ENCODE peak calls at places on chromosomes 16 and 17, in five cellular contexts. P is HepG2, T is GM12878, Q is K562, I is H1. R is an unnamed sample.

GRCh38 chr16:47817048-47817447 is 338.7 kb downstream of the ABCC12 start:
- DNase-seq in Q (no peak), T (no peak), P (no peak), I (no peak), R (no peak)

GRCh38 chr16:64077242-64077641 is 1044.6 kb downstream of the CDH11 start:
- DNase-seq in Q (no peak), P (no peak), I (no peak), T (no peak), R (no peak)

GRCh38 chr16:50802000-50802399 is 60.1 kb downstream of the CYLD start:
- DNase-seq in Q (no peak), P (no peak), T (no peak), I (no peak), R (no peak)

GRCh38 chr17:29784661-29785060 is 145.4 kb downstream of the SSH2 start:
- DNase-seq in Q (no peak), T (no peak), P (no peak), I (no peak), R (peak)

GRCh38 chr16:4376126-4376819 is 4.6 kb downstream of the VASN start:
- DNase-seq in Q (no peak), T (no peak), P (no peak), I (no peak), R (no peak)

GRCh38 chr16:8892101-8892575 is 10.0 kb downstream of the LITAFD start:
- DNase-seq in P (no peak), I (no peak), Q (no peak), T (peak), R (no peak)

GRCh38 chr17:35973333-35974260 is 7.7 kb downstream of the CCL16 start:
- DNase-seq in I (no peak), T (no peak), Q (no peak), P (peak), R (no peak)

GRCh38 chr16:52074133-52074532 is 472.8 kb downstream of the TOX3 start:
- DNase-seq in T (no peak), Q (no peak), I (no peak), P (no peak), R (no peak)

GRCh38 chr17:30093463-30094147 is 23.0 kb upstream of the NSRP1 start:
- DNase-seq in I (no peak), P (peak), T (peak), Q (peak), R (peak)

GRCh38 chr16:1026784-1027415 is 45.3 kb downstream of the SOX8 start:
- DNase-seq in P (no peak), I (no peak), T (no peak), Q (no peak), R (no peak)

GRCh38 chr16:12095275-12096161 is 119.0 kb downstream of the SNX29 start:
- DNase-seq in T (no peak), I (peak), Q (peak), P (peak), R (peak)

GRCh38 chr17:36459045-36459444 is 27.4 kb upstream of the ZNHIT3 start:
- DNase-seq in Q (no peak), P (no peak), T (no peak), I (no peak), R (no peak)

GRCh38 chr16:64586756-64587155 is 535.1 kb downstream of the CDH11 start:
- DNase-seq in I (no peak), T (no peak), Q (no peak), P (no peak), R (no peak)

GRCh38 chr17:80365983-80366382 is 49.0 kb upstream of the ENDOV start:
- DNase-seq in T (no peak), I (no peak), Q (no peak), P (no peak), R (no peak)

GRCh38 chr16:11204513-11205047 is 51.4 kb downstream of the SOCS1 start:
- DNase-seq in Q (peak), P (no peak), T (no peak), I (no peak), R (no peak)

GRCh38 chr16:66899945-66900688 is 18.6 kb downstream of the CDH16 start:
- DNase-seq in P (peak), I (no peak), Q (peak), T (no peak), R (peak)

GRCh38 chr16:22693670-22694340 is 120.2 kb upstream of the HS3ST2 start:
- DNase-seq in Q (no peak), I (no peak), T (no peak), P (no peak), R (no peak)

GRCh38 chr16:25210758-25211157 is 6.0 kb upstream of the AQP8 start:
- DNase-seq in Q (peak), T (no peak), I (no peak), P (no peak), R (no peak)

GRCh38 chr17:8223356-8224063 is 13.1 kb upstream of the AURKB start:
- DNase-seq in P (peak), T (no peak), I (no peak), Q (peak), R (peak)

GRCh38 chr17:82098169-82098938 is at the start of gene FASN:
- DNase-seq in T (peak), I (peak), P (peak), Q (peak), R (peak)

GRCh38 chr16:4859190-4859899 is 12.1 kb downstream of the UBN1 start:
- DNase-seq in T (no peak), Q (no peak), I (no peak), P (no peak), R (no peak)

GRCh38 chr16:84795338-84796053 is 24.3 kb upstream of the CRISPLD2 start:
- DNase-seq in Q (no peak), P (no peak), I (no peak), T (no peak), R (no peak)

GRCh38 chr17:73482674-73483293 is 161.5 kb downstream of the SDK2 start:
- DNase-seq in Q (no peak), I (no peak), P (no peak), T (no peak), R (no peak)

GRCh38 chr17:45676695-45677094 is 107.4 kb upstream of the CRHR1 start:
- DNase-seq in Q (no peak), T (no peak), P (no peak), I (no peak), R (no peak)

GRCh38 chr17:10633738-10634379 is 23.2 kb downstream of the MYH3 start:
- DNase-seq in P (no peak), I (no peak), T (peak), Q (no peak), R (no peak)

GRCh38 chr16:57976331-57976796 is 5.4 kb upstream of the CNGB1 start:
- DNase-seq in Q (peak), P (no peak), I (no peak), T (no peak), R (no peak)

GRCh38 chr16:86565181-86565631 is 1.4 kb upstream of the FOXC2 start:
- DNase-seq in T (no peak), Q (no peak), I (no peak), P (no peak), R (no peak)

GRCh38 chr17:9860851-9861250 is 35.1 kb downstream of the GLP2R start:
- DNase-seq in I (no peak), P (no peak), T (no peak), Q (no peak), R (no peak)

GRCh38 chr16:24701521-24701951 is 27.9 kb upstream of the TNRC6A start:
- DNase-seq in T (no peak), I (no peak), P (no peak), Q (no peak), R (no peak)

GRCh38 chr17:62966426-62967110 is 533 bp downstream of the TANC2 start:
- DNase-seq in T (no peak), I (no peak), P (no peak), Q (no peak), R (peak)

GRCh38 chr16:86626966-86627365 is 48.6 kb downstream of the FOXL1 start:
- DNase-seq in P (no peak), T (no peak), Q (no peak), I (no peak), R (no peak)

DNA sequence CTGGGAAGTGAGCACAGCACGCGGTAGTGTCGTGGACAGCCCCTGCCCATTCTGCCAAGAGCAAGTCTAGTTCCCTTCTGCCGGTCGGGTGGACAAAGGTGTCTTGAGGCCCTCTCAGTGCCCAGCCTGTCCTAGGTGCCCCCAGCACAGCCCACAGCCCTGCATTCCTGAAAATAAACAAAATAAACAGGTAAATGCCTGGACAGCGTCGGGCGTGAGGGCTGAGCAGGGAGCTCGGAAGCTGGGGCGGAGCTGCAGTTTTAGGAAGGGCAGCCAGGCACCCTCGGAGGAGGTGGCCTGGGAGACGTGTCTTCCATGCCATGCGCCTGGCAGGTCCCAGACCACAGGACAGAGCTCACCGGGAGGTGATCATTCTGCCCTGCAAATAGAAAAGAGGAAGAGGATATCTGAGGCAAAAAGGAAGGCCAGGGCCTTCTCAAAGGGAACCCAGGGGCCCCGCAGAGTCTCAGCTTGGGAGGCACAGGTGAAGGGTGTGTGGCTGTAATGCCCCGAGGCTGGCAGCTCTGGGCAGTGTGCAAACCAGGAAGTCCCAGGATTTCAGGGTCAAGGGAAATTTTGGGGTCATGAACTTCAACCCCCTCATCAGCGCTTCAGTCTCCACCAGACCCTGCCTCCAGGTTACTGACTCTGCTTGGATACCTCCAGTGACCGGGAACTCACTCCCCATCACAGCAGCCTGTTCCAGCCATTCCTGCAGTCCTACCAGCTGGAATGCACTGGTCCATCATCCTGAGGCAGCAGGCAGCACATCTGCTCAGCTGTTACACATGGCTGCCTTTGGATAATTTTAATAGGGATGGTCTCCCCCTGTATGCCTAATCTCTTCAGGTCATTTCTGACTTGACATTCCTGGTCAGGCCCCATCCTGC is 1.7 kb downstream of the ZNF469 start:
- DNase-seq in P (no peak), Q (no peak), I (no peak), T (no peak), R (peak)
- TF ChIP-seq CEBPB in P (no peak), Q (no peak), I (no peak), T (no peak), R (no peak)

GRCh38 chr16:69131749-69132423 is 502 bp downstream of the CHTF8 start:
- DNase-seq in Q (peak), I (no peak), T (peak), P (peak), R (peak)
- TF ChIP-seq KDM1A in Q (peak), I (no peak), T (no peak), P (no peak), R (no peak)

GRCh38 chr16:29745853-29746345 is at the start of gene C16orf54:
- DNase-seq in I (no peak), P (no peak), Q (no peak), T (peak), R (no peak)

GRCh38 chr16:29743827-29744531 is 1.8 kb downstream of the C16orf54 start:
- DNase-seq in I (no peak), Q (no peak), T (no peak), P (no peak), R (no peak)

GRCh38 chr16:29745126-29745852 is 501 bp downstream of the C16orf54 start:
- DNase-seq in T (no peak), I (no peak), Q (no peak), P (no peak), R (no peak)

GRCh38 chr16:29743475-29743826 is 2.3 kb downstream of the C16orf54 start:
- DNase-seq in T (no peak), P (no peak), I (no peak), Q (no peak), R (no peak)

DNA sequence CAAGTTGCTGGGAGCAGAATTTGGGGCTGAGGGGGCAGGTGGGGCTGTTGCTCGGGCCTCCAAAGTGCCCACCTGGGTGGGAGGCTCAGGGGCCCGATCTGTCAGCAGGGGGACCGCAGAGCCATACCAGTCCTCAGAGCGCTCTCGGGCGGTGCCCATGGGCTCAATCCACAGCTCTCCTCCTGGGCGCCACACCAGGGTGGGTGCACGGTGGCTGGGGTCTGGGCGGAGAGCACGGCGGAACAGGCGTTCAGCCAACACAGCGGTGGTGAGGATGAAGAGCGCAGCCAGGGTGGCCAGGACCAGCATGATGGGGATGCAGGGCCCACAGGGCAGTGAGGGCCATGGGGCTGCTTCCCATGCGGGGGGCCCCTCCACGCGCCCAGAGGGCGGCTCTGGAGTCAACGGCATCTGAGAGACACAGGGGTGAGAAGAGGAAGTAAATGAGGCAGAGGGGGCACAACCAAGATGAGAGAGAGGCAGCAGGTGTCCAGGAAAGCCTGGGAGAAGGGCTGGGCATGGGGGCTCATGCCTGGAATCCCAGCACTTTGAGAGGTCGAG is 1.2 kb downstream of the C16orf54 start:
- DNase-seq in Q (no peak), P (no peak), T (no peak), I (no peak), R (no peak)
- TF ChIP-seq CEBPB in Q (no peak), P (no peak), T (no peak), I (no peak), R (no peak)

GRCh38 chr16:21663889-21664647 is at the start of gene OTOA:
- DNase-seq in I (peak), T (no peak), P (no peak), Q (peak), R (no peak)
- TF ChIP-seq KDM1A in I (no peak), T (no peak), P (no peak), Q (no peak), R (no peak)

GRCh38 chr17:75601057-75601987 is 13.7 kb downstream of the MYO15B start:
- DNase-seq in Q (peak), T (no peak), P (peak), I (peak), R (peak)
- TF ChIP-seq CEBPB in Q (no peak), T (no peak), P (no peak), I (no peak), R (no peak)

DNA sequence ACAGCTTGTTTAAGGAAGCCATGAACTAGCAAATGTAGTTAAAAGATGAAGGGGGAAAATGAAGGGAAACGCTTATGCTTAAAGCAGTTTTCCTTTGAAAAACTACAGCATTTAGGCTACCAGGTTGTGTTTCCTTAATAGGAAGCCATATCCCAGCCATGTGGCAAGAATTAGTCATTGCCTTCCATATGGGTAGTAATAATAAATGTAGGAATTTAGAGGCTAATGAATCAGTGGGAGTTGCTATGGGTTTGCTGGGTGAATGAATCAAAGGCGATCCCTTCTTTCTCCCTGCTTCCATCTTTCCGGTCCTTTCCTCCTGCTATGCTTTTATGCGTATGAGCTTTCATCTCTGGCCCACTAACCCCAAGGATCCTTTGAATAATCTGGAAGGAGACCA is 89.8 kb upstream of the TBX2 start:
- DNase-seq in P (no peak), Q (no peak), I (no peak), T (no peak), R (no peak)
- TF ChIP-seq KDM1A in P (no peak), Q (no peak), I (no peak), T (no peak), R (no peak)

DNA sequence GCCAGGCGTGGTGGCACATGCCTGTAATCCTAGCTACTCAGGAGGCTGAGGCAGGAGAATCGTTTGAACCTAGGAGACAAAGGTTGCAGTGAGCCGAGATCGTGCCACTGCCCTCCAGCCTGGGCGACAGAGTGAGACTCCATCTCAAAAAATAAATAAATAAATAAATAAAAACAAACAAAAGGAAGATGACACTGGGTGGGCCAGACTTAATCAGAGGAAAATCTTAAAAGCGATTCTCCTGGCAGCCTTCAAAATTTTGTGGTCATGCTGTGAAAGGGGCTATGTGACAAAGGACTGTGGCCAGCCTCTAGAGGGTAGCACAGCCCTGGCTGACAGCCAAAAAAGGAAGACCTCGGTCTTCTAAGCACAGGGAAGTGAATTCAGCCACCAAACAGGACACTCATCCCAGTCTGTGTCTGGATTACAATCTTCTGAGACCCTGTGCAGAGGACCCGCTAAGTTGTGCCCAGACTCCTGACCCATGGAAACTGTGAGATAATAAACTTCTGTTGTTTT is 391.1 kb downstream of the CNTNAP4 start:
- DNase-seq in P (peak), T (no peak), Q (peak), I (no peak), R (no peak)
- TF ChIP-seq CEBPB in P (no peak), T (no peak), Q (no peak), I (no peak), R (no peak)

R was measured in A549.